ENCODE peak calls at places on chromosomes 2 and 18, in five cellular contexts. D is HTR-8/SVneo; E is stimulated activated CD8-positive, alpha-beta memory T cell treated with anti-CD3 and anti-CD28 coated beads, Interleukin-7, amount 100 ng/mL, for 24 hours; A is SW480; O is iris pigment epithelial cell. Y is an unnamed sample.

GRCh38 chr2:159971365-159972122 is 90.9 kb downstream of the PLA2R1 start:
- DNase-seq in D (no peak), E (no peak), A (no peak), O (no peak), Y (peak)

GRCh38 chr18:38801640-38802039 is 1236.0 kb upstream of the CELF4 start:
- DNase-seq in D (no peak), E (no peak), A (no peak), O (no peak), Y (no peak)

GRCh38 chr18:10787293-10787901 is 261.6 kb downstream of the NAPG start:
- DNase-seq in D (peak), E (peak), A (peak), O (peak), Y (peak)

GRCh38 chr2:170812716-170813585 is 3.7 kb upstream of the GAD1 start:
- DNase-seq in D (peak), E (no peak), A (peak), O (peak), Y (peak)

GRCh38 chr2:30147715-30148611 is 1.2 kb downstream of the YPEL5 start:
- DNase-seq in D (peak), E (peak), A (peak), O (peak), Y (peak)

GRCh38 chr18:48667276-48668254 is 128.7 kb downstream of the CTIF start:
- DNase-seq in D (no peak), E (no peak), A (peak), O (peak), Y (peak)

GRCh38 chr2:54370405-54371104 is 85.6 kb upstream of the SPTBN1 start:
- DNase-seq in D (no peak), E (no peak), A (no peak), O (no peak), Y (no peak)

GRCh38 chr2:217835931-217836881 is 166.6 kb downstream of the TNS1 start:
- DNase-seq in D (no peak), E (no peak), A (no peak), O (peak), Y (peak)

GRCh38 chr2:82790277-82791021 is 1668.6 kb downstream of the SUCLG1 start:
- DNase-seq in D (no peak), E (no peak), A (peak), O (peak), Y (no peak)

GRCh38 chr2:38740851-38741541 is 10.2 kb downstream of the SRSF7 start:
- DNase-seq in D (peak), E (no peak), A (peak), O (peak), Y (peak)

GRCh38 chr18:8895341-8895740 is 190.0 kb downstream of the MTCL1 start:
- DNase-seq in D (no peak), E (no peak), A (no peak), O (no peak), Y (no peak)

GRCh38 chr2:46351388-46352141 is 54.4 kb downstream of the EPAS1 start:
- DNase-seq in D (no peak), E (peak), A (no peak), O (no peak), Y (no peak)

GRCh38 chr18:7902399-7902839 is 335.3 kb downstream of the PTPRM start:
- DNase-seq in D (no peak), E (no peak), A (no peak), O (peak), Y (no peak)

GRCh38 chr2:43631918-43632317 is 5.1 kb upstream of the PLEKHH2 start:
- DNase-seq in D (no peak), E (no peak), A (no peak), O (no peak), Y (no peak)

GRCh38 chr2:2331905-2332280 is 818 bp upstream of the MYT1L start:
- DNase-seq in D (no peak), E (no peak), A (no peak), O (no peak), Y (no peak)

GRCh38 chr2:182642328-182642727 is 73.7 kb upstream of the DNAJC10 start:
- DNase-seq in D (peak), E (no peak), A (peak), O (peak), Y (peak)

GRCh38 chr2:47274780-47275117 is 119.6 kb upstream of the STPG4 start:
- DNase-seq in D (no peak), E (no peak), A (no peak), O (no peak), Y (no peak)

GRCh38 chr2:192151848-192152247 is 42.9 kb downstream of the TMEFF2 start:
- DNase-seq in D (no peak), E (no peak), A (peak), O (peak), Y (peak)

GRCh38 chr18:22691988-22692710 is 241.0 kb upstream of the RBBP8 start:
- DNase-seq in D (no peak), E (no peak), A (no peak), O (peak), Y (peak)

GRCh38 chr2:177783835-177784448 is 288.6 kb downstream of the PDE11A start:
- DNase-seq in D (no peak), E (no peak), A (peak), O (peak), Y (peak)

GRCh38 chr2:3594493-3595281 is at the start of gene COLEC11:
- DNase-seq in D (no peak), E (no peak), A (no peak), O (peak), Y (peak)

GRCh38 chr2:29765711-29766110 is 155.7 kb downstream of the ALK start:
- DNase-seq in D (no peak), E (no peak), A (no peak), O (peak), Y (peak)

GRCh38 chr2:76958749-76959148 is 563.4 kb downstream of the LRRTM4 start:
- DNase-seq in D (no peak), E (no peak), A (no peak), O (peak), Y (peak)

GRCh38 chr2:63649829-63650228 is 61.1 kb downstream of the MDH1 start:
- DNase-seq in D (no peak), E (no peak), A (no peak), O (no peak), Y (no peak)

GRCh38 chr2:65019010-65019409 is 29.8 kb downstream of the SLC1A4 start:
- DNase-seq in D (no peak), E (no peak), A (no peak), O (no peak), Y (no peak)

GRCh38 chr2:134917958-134918517 is 584 bp upstream of the CCNT2 start:
- DNase-seq in D (peak), E (no peak), A (peak), O (no peak), Y (no peak)

Y was measured in astrocyte of the hippocampus.